ENCODE peak calls at places on chromosomes 6 and 20, in seven cellular contexts. One of them, this sample, is unnamed. For H3K9me3, the result is how much of the 10 kb centered on the place peaks cover.

GRCh38 chr6:87944541-87944954 is 103.1 kb upstream of the SPACA1 start:
- DNase-seq in colonic mucosa: no peak
- DNase-seq in A549: peak
- DNase-seq in thoracic aorta: peak
- DNase-seq in uterus: peak
- DNase-seq in keratinocyte: peak
- DNase-seq in heart left ventricle: peak
- DNase-seq in this sample: peak

GRCh38 chr6:32148722-32149576 is 2.8 kb downstream of the PRRT1 start:
- DNase-seq in thoracic aorta: no peak
- DNase-seq in keratinocyte: no peak
- DNase-seq in A549: no peak
- DNase-seq in heart left ventricle: peak
- DNase-seq in colonic mucosa: peak
- DNase-seq in uterus: no peak
- DNase-seq in this sample: peak

GRCh38 chr20:24470031-24470781 is 777 bp downstream of the SYNDIG1 start:
- DNase-seq in keratinocyte: no peak
- DNase-seq in A549: peak
- DNase-seq in uterus: no peak
- DNase-seq in colonic mucosa: no peak
- DNase-seq in heart left ventricle: peak
- DNase-seq in thoracic aorta: no peak
- DNase-seq in this sample: no peak

GRCh38 chr6:3615391-3616380 is 135.8 kb downstream of the PXDC1 start:
- DNase-seq in uterus: no peak
- DNase-seq in keratinocyte: no peak
- DNase-seq in thoracic aorta: no peak
- DNase-seq in heart left ventricle: no peak
- DNase-seq in A549: no peak
- DNase-seq in colonic mucosa: no peak
- DNase-seq in this sample: no peak

GRCh38 chr6:89371849-89372505 is 19.5 kb upstream of the UBE2J1 start:
- DNase-seq in uterus: peak
- DNase-seq in heart left ventricle: peak
- DNase-seq in A549: peak
- DNase-seq in keratinocyte: no peak
- DNase-seq in colonic mucosa: peak
- DNase-seq in thoracic aorta: peak
- DNase-seq in this sample: peak

GRCh38 chr6:110816677-110817076 is 1.4 kb upstream of the CDK19 start:
- DNase-seq in keratinocyte: no peak
- DNase-seq in heart left ventricle: no peak
- DNase-seq in thoracic aorta: no peak
- DNase-seq in A549: no peak
- DNase-seq in colonic mucosa: no peak
- DNase-seq in uterus: no peak
- DNase-seq in this sample: no peak

GRCh38 chr6:169070506-169071176 is 183.0 kb downstream of the THBS2 start:
- DNase-seq in thoracic aorta: peak
- DNase-seq in uterus: peak
- DNase-seq in keratinocyte: peak
- DNase-seq in heart left ventricle: peak
- DNase-seq in A549: peak
- DNase-seq in colonic mucosa: peak
- DNase-seq in this sample: peak

GRCh38 chr6:38959138-38959537 is 89.4 kb upstream of the GLP1R start:
- DNase-seq in A549: no peak
- DNase-seq in thoracic aorta: no peak
- DNase-seq in keratinocyte: no peak
- DNase-seq in heart left ventricle: no peak
- DNase-seq in uterus: no peak
- DNase-seq in colonic mucosa: no peak
- DNase-seq in this sample: no peak

GRCh38 chr20:40390654-40391053 is 298.4 kb downstream of the MAFB start:
- DNase-seq in heart left ventricle: no peak
- DNase-seq in colonic mucosa: no peak
- DNase-seq in keratinocyte: peak
- DNase-seq in uterus: no peak
- DNase-seq in thoracic aorta: no peak
- DNase-seq in A549: no peak
- DNase-seq in this sample: no peak

GRCh38 chr20:36835025-36835424 is 40.9 kb upstream of the TLDC2 start:
- DNase-seq in uterus: no peak
- DNase-seq in heart left ventricle: no peak
- DNase-seq in thoracic aorta: no peak
- DNase-seq in colonic mucosa: no peak
- DNase-seq in A549: no peak
- DNase-seq in keratinocyte: no peak
- DNase-seq in this sample: no peak

GRCh38 chr20:46137816-46138215 is 19.7 kb downstream of the CD40 start:
- DNase-seq in uterus: no peak
- DNase-seq in colonic mucosa: no peak
- DNase-seq in A549: no peak
- DNase-seq in thoracic aorta: no peak
- DNase-seq in keratinocyte: no peak
- DNase-seq in heart left ventricle: no peak
- DNase-seq in this sample: no peak

GRCh38 chr6:40907198-40907701 is 131.8 kb downstream of the UNC5CL start:
- DNase-seq in keratinocyte: peak
- DNase-seq in colonic mucosa: peak
- DNase-seq in heart left ventricle: peak
- DNase-seq in thoracic aorta: no peak
- DNase-seq in uterus: peak
- DNase-seq in A549: peak
- DNase-seq in this sample: no peak

GRCh38 chr20:22578221-22579118 is 5.9 kb downstream of the FOXA2 start:
- DNase-seq in heart left ventricle: no peak
- DNase-seq in uterus: no peak
- DNase-seq in colonic mucosa: peak
- DNase-seq in keratinocyte: no peak
- DNase-seq in thoracic aorta: no peak
- DNase-seq in A549: no peak
- DNase-seq in this sample: peak

GRCh38 chr20:53642196-53643030 is 48.8 kb upstream of the ZNF217 start:
- DNase-seq in heart left ventricle: no peak
- DNase-seq in colonic mucosa: peak
- DNase-seq in A549: peak
- DNase-seq in keratinocyte: no peak
- DNase-seq in thoracic aorta: no peak
- DNase-seq in uterus: no peak
- DNase-seq in this sample: peak

GRCh38 chr6:96657344-96657743 is 94.4 kb downstream of the FHL5 start:
- DNase-seq in thoracic aorta: no peak
- DNase-seq in uterus: no peak
- DNase-seq in keratinocyte: no peak
- DNase-seq in heart left ventricle: no peak
- DNase-seq in A549: no peak
- DNase-seq in colonic mucosa: no peak
- DNase-seq in this sample: no peak

GRCh38 chr6:137925299-137925698 is 58.2 kb downstream of the TNFAIP3 start:
- DNase-seq in thoracic aorta: no peak
- DNase-seq in keratinocyte: no peak
- DNase-seq in colonic mucosa: no peak
- DNase-seq in heart left ventricle: no peak
- DNase-seq in A549: no peak
- DNase-seq in uterus: no peak
- DNase-seq in this sample: no peak

GRCh38 chr6:28349892-28350737 is at the start of gene ZKSCAN3:
- DNase-seq in heart left ventricle: peak
- DNase-seq in uterus: peak
- DNase-seq in thoracic aorta: peak
- DNase-seq in colonic mucosa: peak
- DNase-seq in keratinocyte: peak
- DNase-seq in A549: peak
- DNase-seq in this sample: peak

GRCh38 chr6:100719883-100720682 is 161.0 kb downstream of the ASCC3 start:
- DNase-seq in A549: peak
- DNase-seq in uterus: no peak
- DNase-seq in heart left ventricle: no peak
- DNase-seq in colonic mucosa: no peak
- DNase-seq in keratinocyte: no peak
- DNase-seq in thoracic aorta: no peak
- DNase-seq in this sample: no peak
- TF ChIP-seq CTCF in A549: peak
- TF ChIP-seq CTCF in uterus: no peak
- TF ChIP-seq CTCF in heart left ventricle: peak
- TF ChIP-seq CTCF in colonic mucosa: peak
- TF ChIP-seq CTCF in keratinocyte: peak
- TF ChIP-seq CTCF in thoracic aorta: no peak
- TF ChIP-seq CTCF in this sample: peak

DNA sequence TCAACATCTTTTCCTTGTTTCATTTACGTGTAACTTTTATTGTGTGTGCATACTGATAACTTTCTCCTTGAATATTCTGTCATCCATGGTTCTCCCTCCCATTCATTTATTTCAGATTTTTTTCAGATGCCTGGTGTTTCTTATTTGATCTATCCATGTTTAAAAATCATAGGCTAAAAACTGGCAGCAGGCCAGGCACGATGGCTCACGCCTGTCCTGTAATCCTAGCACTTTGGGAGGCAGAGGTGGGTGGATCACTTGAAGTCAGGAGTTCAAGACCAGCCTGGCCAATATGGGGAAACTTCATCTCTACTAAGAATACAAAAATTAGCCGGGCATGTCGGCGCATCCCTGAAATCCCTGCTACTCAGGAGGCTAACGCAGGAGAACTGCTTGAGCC is 31.1 kb downstream of the ABT1 start:
- DNase-seq in colonic mucosa: no peak
- DNase-seq in heart left ventricle: no peak
- DNase-seq in A549: no peak
- DNase-seq in thoracic aorta: no peak
- DNase-seq in uterus: no peak
- DNase-seq in keratinocyte: no peak
- DNase-seq in this sample: no peak
- H3K9me3 ChIP-seq in colonic mucosa: under half
- H3K9me3 ChIP-seq in heart left ventricle: under half
- H3K9me3 ChIP-seq in A549: under half
- H3K9me3 ChIP-seq in thoracic aorta: under half
- H3K9me3 ChIP-seq in uterus: under half
- H3K9me3 ChIP-seq in keratinocyte: under half
- H3K9me3 ChIP-seq in this sample: under half

DNA sequence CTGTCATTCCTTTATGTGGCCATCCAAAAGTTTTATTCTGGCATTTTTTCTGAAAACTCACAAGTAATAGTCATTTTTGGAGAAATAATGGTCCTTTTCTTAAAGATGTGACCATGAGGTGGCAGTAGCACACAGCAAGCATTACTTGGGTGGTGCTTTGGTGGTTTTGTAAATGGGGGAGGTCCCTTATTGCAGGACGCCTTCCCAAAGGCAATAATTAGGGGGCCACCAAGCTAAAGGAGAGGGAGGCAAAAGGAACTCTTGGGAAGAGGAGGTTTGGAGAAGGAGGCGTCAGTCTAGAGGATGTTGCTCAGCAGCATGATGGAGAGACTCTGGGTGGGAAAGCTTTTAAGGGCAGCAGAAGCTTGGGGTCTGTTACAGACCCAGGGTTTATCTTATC is 422.6 kb upstream of the MMS22L start:
- DNase-seq in keratinocyte: no peak
- DNase-seq in thoracic aorta: no peak
- DNase-seq in uterus: no peak
- DNase-seq in A549: no peak
- DNase-seq in colonic mucosa: no peak
- DNase-seq in heart left ventricle: no peak
- DNase-seq in this sample: no peak
- TF ChIP-seq CTCF in keratinocyte: peak
- TF ChIP-seq CTCF in thoracic aorta: no peak
- TF ChIP-seq CTCF in uterus: no peak
- TF ChIP-seq CTCF in A549: peak
- TF ChIP-seq CTCF in colonic mucosa: no peak
- TF ChIP-seq CTCF in heart left ventricle: no peak
- TF ChIP-seq CTCF in this sample: no peak

DNA sequence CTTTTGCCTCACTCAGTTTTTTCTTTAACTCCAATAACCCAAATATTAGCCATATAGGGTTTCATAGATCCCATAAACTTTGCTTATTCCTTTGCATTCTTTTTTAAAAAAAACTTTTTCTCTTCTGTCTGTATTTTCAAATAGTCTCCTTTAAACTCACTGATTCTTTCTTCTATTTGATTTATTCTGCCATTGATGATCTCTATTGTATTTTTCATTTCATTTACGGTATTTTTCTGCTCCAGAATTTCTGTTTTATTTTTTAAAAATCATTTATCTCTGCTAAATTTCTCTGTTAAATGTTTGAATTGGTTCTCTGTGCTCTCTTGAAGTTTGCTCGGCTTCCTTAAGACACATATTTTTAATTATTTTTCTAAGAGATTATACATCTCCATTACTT is 573.3 kb upstream of the MAN1A1 start:
- DNase-seq in heart left ventricle: no peak
- DNase-seq in thoracic aorta: no peak
- DNase-seq in A549: no peak
- DNase-seq in uterus: no peak
- DNase-seq in keratinocyte: no peak
- DNase-seq in colonic mucosa: no peak
- DNase-seq in this sample: no peak
- H3K9me3 ChIP-seq in heart left ventricle: half or more
- H3K9me3 ChIP-seq in thoracic aorta: under half
- H3K9me3 ChIP-seq in A549: under half
- H3K9me3 ChIP-seq in uterus: under half
- H3K9me3 ChIP-seq in keratinocyte: under half
- H3K9me3 ChIP-seq in colonic mucosa: under half
- H3K9me3 ChIP-seq in this sample: under half

GRCh38 chr6:55449219-55449618 is 122.0 kb downstream of the GFRAL start:
- DNase-seq in keratinocyte: no peak
- DNase-seq in uterus: no peak
- DNase-seq in A549: no peak
- DNase-seq in colonic mucosa: no peak
- DNase-seq in heart left ventricle: no peak
- DNase-seq in thoracic aorta: no peak
- DNase-seq in this sample: no peak
- TF ChIP-seq CTCF in keratinocyte: no peak
- TF ChIP-seq CTCF in uterus: no peak
- TF ChIP-seq CTCF in A549: no peak
- TF ChIP-seq CTCF in colonic mucosa: no peak
- TF ChIP-seq CTCF in heart left ventricle: no peak
- TF ChIP-seq CTCF in thoracic aorta: no peak
- TF ChIP-seq CTCF in this sample: no peak

GRCh38 chr20:18548465-18548864 is 18.8 kb upstream of the SMIM26 start:
- DNase-seq in thoracic aorta: no peak
- DNase-seq in A549: no peak
- DNase-seq in heart left ventricle: no peak
- DNase-seq in keratinocyte: no peak
- DNase-seq in uterus: no peak
- DNase-seq in colonic mucosa: no peak
- DNase-seq in this sample: no peak
- H3K9me3 ChIP-seq in thoracic aorta: under half
- H3K9me3 ChIP-seq in A549: under half
- H3K9me3 ChIP-seq in heart left ventricle: under half
- H3K9me3 ChIP-seq in keratinocyte: under half
- H3K9me3 ChIP-seq in uterus: under half
- H3K9me3 ChIP-seq in colonic mucosa: under half
- H3K9me3 ChIP-seq in this sample: under half